ENCODE peak calls at places on chromosomes 11 and 22, in six cellular contexts. B is K562, S is transverse colon, A is sigmoid colon, R is esophagus muscularis mucosa, P is stomach. H is an unnamed sample.

GRCh38 chr11:86722041-86722440 is 49.6 kb upstream of the ME3 start:
- DNase-seq in B (no peak), S (no peak), A (no peak), R (no peak), P (no peak), H (no peak)

GRCh38 chr11:121105851-121106250 is 4.8 kb downstream of the TECTA start:
- DNase-seq in B (no peak), S (no peak), A (no peak), R (no peak), P (no peak), H (no peak)

GRCh38 chr11:37449146-37449545 is 851.1 kb upstream of the RAG2 start:
- DNase-seq in B (no peak), S (no peak), A (no peak), R (no peak), P (no peak), H (no peak)

GRCh38 chr11:2444301-2445106 is at the start of the genes KCNQ1 and TRPM5:
- DNase-seq in B (peak), S (peak), A (no peak), R (no peak), P (peak), H (peak)

GRCh38 chr11:71096751-71097388 is 155.5 kb downstream of the SHANK2 start:
- DNase-seq in B (no peak), S (no peak), A (no peak), R (no peak), P (no peak), H (no peak)

GRCh38 chr11:45354976-45355705 is 69.0 kb upstream of the SYT13 start:
- DNase-seq in B (peak), S (peak), A (peak), R (peak), P (peak), H (peak)

GRCh38 chr11:117766576-117766975 is 30.4 kb downstream of the DSCAML1 start:
- DNase-seq in B (no peak), S (no peak), A (no peak), R (no peak), P (no peak), H (no peak)

GRCh38 chr11:31160504-31161422 is 208.8 kb downstream of the DCDC1 start:
- DNase-seq in B (no peak), S (no peak), A (no peak), R (no peak), P (no peak), H (no peak)

GRCh38 chr11:70568504-70569172 is 170.3 kb downstream of the CTTN start:
- DNase-seq in B (peak), S (peak), A (no peak), R (no peak), P (no peak), H (peak)

GRCh38 chr11:119545978-119546915 is 123.3 kb upstream of the THY1 start:
- DNase-seq in B (no peak), S (no peak), A (no peak), R (peak), P (no peak), H (no peak)

GRCh38 chr11:6228520-6228919 is 5.9 kb downstream of the FHIP1B start:
- DNase-seq in B (no peak), S (no peak), A (no peak), R (no peak), P (no peak), H (no peak)

GRCh38 chr22:46581580-46582244 is 38.5 kb upstream of the GRAMD4 start:
- DNase-seq in B (no peak), S (peak), A (peak), R (no peak), P (no peak), H (peak)

GRCh38 chr11:2760196-2760871 is 60.5 kb upstream of the KCNQ1OT1 start:
- DNase-seq in B (no peak), S (peak), A (peak), R (no peak), P (peak), H (peak)

GRCh38 chr11:124751391-124751740 is 689 bp downstream of the VSIG2 start:
- DNase-seq in B (no peak), S (no peak), A (no peak), R (no peak), P (no peak), H (no peak)

GRCh38 chr11:116053538-116053919 is 549.3 kb upstream of the CADM1 start:
- DNase-seq in B (no peak), S (no peak), A (no peak), R (no peak), P (no peak), H (no peak)

GRCh38 chr11:75389276-75389605 is 10.1 kb upstream of the RPS3 start:
- DNase-seq in B (no peak), S (no peak), A (peak), R (no peak), P (no peak), H (no peak)

GRCh38 chr11:117816151-117816741 is 8.3 kb downstream of the FXYD2 start:
- DNase-seq in B (peak), S (no peak), A (no peak), R (no peak), P (no peak), H (peak)

DNA sequence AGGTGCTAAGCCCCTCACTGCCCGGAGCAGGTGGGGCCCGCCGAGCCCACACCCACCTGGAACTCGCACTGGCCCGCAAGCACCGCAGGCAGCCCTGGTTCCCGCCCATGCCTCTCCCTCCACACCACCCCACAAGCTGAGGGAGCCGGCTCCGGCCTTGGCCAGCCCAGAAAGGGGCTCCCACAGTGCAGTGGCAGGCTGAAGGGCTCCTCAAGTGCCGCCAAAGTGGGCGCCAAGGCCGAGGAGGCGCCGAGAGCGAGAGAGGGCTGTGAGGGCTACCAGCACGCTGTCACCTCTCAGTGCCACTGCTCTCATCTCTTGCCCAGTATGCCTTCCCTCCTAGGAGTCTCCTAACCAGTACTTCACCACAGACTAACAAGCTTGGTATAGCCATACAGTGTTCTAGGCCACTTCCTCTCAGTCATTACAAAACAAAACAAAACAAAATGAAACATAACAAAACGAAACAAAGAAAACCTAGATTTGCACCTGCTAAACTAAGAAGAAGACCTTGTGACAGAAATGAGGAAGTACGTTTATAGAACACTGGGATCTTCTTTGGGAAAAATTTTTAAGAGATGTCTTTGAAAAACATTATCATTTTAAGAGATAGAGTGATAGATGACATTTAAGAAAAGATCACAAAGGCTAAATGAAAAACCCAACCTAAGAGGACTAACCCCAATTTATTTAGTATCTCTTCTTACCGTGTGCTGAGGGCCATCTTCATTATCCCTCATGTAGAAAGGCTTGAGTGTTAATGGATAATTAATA is 47.7 kb upstream of the GAB2 start:
- DNase-seq in B (no peak), S (peak), A (no peak), R (no peak), P (no peak), H (no peak)
- TF ChIP-seq EP300 in B (no peak), S (no peak), A (no peak), R (no peak), P (no peak), H (no peak)

GRCh38 chr11:353315-353857 is 15.9 kb upstream of the B4GALNT4 start:
- DNase-seq in B (peak), S (peak), A (peak), R (no peak), P (peak), H (peak)
- TF ChIP-seq POLR2AphosphoS5 in B (no peak), S (peak), A (peak), R (peak), P (peak), H (peak)

DNA sequence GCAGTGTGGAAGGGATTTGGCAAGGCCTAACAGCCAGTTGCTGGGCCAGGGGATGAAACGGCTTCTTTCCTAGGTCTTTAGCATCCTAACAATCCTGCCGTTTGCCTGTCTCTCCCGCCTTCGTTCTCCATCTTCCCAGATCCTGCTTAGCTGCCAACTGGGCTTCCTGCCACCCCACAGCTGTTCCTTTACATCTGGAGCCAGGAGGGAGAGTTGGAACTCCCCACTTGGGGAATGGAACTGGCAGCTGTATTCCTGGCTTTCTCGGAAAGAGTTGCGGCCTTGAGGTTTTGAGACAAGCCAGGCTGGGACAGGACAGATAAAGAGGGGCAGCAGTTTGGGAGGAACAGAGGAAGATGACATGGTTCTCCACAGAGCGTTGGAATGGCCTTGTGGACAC is 59.6 kb downstream of the ST3GAL4 start:
- DNase-seq in B (no peak), S (peak), A (peak), R (peak), P (peak), H (no peak)
- TF ChIP-seq EP300 in B (no peak), S (no peak), A (no peak), R (no peak), P (no peak), H (peak)

GRCh38 chr22:37609240-37610152 is 862 bp downstream of the GGA1 start:
- DNase-seq in B (peak), S (no peak), A (no peak), R (no peak), P (no peak), H (no peak)
- TF ChIP-seq POLR2AphosphoS5 in B (no peak), S (no peak), A (no peak), R (no peak), P (no peak), H (no peak)

GRCh38 chr11:126267650-126268049 is 1.0 kb downstream of the SRPRA start:
- DNase-seq in B (no peak), S (no peak), A (no peak), R (no peak), P (peak), H (peak)

GRCh38 chr11:126268361-126268707 is 361 bp downstream of the SRPRA start:
- DNase-seq in B (peak), S (no peak), A (peak), R (no peak), P (no peak), H (no peak)

GRCh38 chr11:126265801-126266200 is 2.9 kb downstream of the SRPRA start:
- DNase-seq in B (no peak), S (no peak), A (no peak), R (no peak), P (no peak), H (no peak)

GRCh38 chr11:126263489-126263888 is 5.2 kb downstream of the SRPRA start:
- DNase-seq in B (no peak), S (no peak), A (no peak), R (no peak), P (no peak), H (no peak)

GRCh38 chr11:126268708-126269579 is at the start of the genes FOXRED1 and SRPRA:
- DNase-seq in B (peak), S (peak), A (peak), R (peak), P (peak), H (peak)
- TF ChIP-seq EP300 in B (no peak), S (peak), A (no peak), R (no peak), P (peak), H (no peak)

GRCh38 chr11:104033134-104033533 is 3.3 kb upstream of the DDI1 start:
- DNase-seq in B (no peak), S (no peak), A (no peak), R (no peak), P (no peak), H (no peak)
- TF ChIP-seq POLR2AphosphoS5 in B (no peak), S (no peak), A (no peak), R (no peak), P (no peak), H (no peak)

GRCh38 chr22:23278883-23279675 is 98.8 kb downstream of the BCR start:
- DNase-seq in B (no peak), S (peak), A (no peak), R (no peak), P (peak), H (no peak)
- TF ChIP-seq EP300 in B (no peak), S (no peak), A (no peak), R (peak), P (no peak), H (no peak)

GRCh38 chr11:94312339-94312738 is 8.0 kb downstream of the IZUMO1R start:
- DNase-seq in B (no peak), S (no peak), A (no peak), R (no peak), P (no peak), H (no peak)
- TF ChIP-seq POLR2AphosphoS5 in B (no peak), S (no peak), A (no peak), R (no peak), P (no peak), H (no peak)

GRCh38 chr11:108973402-108974119 is 308.7 kb downstream of the DDX10 start:
- DNase-seq in B (no peak), S (no peak), A (no peak), R (no peak), P (no peak), H (no peak)
- TF ChIP-seq EP300 in B (no peak), S (no peak), A (no peak), R (no peak), P (no peak), H (no peak)

DNA sequence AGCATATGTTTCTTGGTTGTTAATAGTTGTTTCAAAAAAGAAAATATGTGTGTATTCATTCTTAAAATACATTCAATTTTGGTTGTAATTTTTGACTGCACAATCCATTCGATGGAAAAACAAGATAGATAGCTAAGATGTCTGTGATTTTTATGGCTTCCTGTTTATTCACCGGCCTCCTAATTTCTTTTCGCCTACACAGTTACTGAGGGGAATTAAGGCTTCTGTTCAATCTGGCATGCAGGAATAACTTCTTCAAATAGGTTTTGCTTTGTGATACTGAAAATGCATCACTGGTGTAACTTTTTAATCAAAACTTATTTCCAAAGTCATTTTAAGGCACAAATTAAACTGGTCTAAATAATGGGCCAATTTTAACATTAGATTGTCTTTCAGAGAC is 290.8 kb upstream of the ARHGAP42 start:
- DNase-seq in B (no peak), S (no peak), A (no peak), R (no peak), P (no peak), H (no peak)
- TF ChIP-seq POLR2AphosphoS5 in B (no peak), S (no peak), A (no peak), R (no peak), P (no peak), H (no peak)